ENCODE peak calls at places on chromosomes 5 and 9, in five cellular contexts. S, X, J, M and H are unnamed samples.

GRCh38 chr9:133656211-133657119 is 20.3 kb downstream of the DBH start:
- DNase-seq in S (no peak), M (no peak), J (no peak), X (no peak), H (no peak)

GRCh38 chr5:57175586-57175985 is 1.7 kb downstream of the GPBP1 start:
- DNase-seq in S (no peak), X (no peak), M (no peak), J (no peak), H (no peak)

GRCh38 chr5:155260798-155261197 is 247.2 kb downstream of the KIF4B start:
- DNase-seq in S (no peak), M (no peak), X (no peak), J (no peak), H (no peak)

GRCh38 chr9:69421908-69422801 is 97.1 kb downstream of the ENTREP1 start:
- DNase-seq in X (peak; percentile 46), J (peak; percentile 45), S (peak; percentile 70), M (peak; percentile 67), H (no peak)

GRCh38 chr5:132467292-132467984 is 23.1 kb downstream of the IRF1 start:
- DNase-seq in S (no peak), X (no peak), J (peak; percentile 27), M (no peak), H (no peak)

GRCh38 chr9:133752739-133753446 is 14.7 kb upstream of the SARDH start:
- DNase-seq in M (no peak), J (no peak), X (no peak), S (no peak), H (no peak)

GRCh38 chr5:108143581-108143980 is 238.3 kb downstream of the FBXL17 start:
- DNase-seq in M (no peak), J (no peak), X (peak; percentile 16), S (peak; percentile 60), H (peak; percentile 53)

GRCh38 chr9:15353892-15354291 is 46.9 kb upstream of the TTC39B start:
- DNase-seq in S (no peak), M (no peak), J (no peak), X (no peak), H (no peak)

GRCh38 chr5:60333103-60333502 is 366.9 kb downstream of the DEPDC1B start:
- DNase-seq in M (no peak), S (no peak), X (no peak), J (no peak), H (no peak)

GRCh38 chr5:6701500-6701899 is 11.7 kb upstream of the TENT4A start:
- DNase-seq in S (no peak), M (no peak), X (no peak), J (no peak), H (no peak)

GRCh38 chr5:149938791-149939358 is 5.7 kb downstream of the PDE6A start:
- DNase-seq in J (no peak), M (no peak), S (peak; percentile 92), X (no peak), H (peak; percentile 88)

GRCh38 chr5:136042665-136043121 is 13.9 kb downstream of the TGFBI start:
- DNase-seq in J (no peak), M (no peak), S (no peak), X (no peak), H (no peak)

GRCh38 chr5:127517480-127518318 is at the start of gene PRRC1:
- DNase-seq in X (peak; percentile 45), J (peak; percentile 90), M (peak; percentile 90), S (peak; percentile 83), H (no peak)

GRCh38 chr5:113989278-113989912 is 372.5 kb upstream of the KCNN2 start:
- DNase-seq in M (no peak), X (no peak), J (no peak), S (no peak), H (no peak)

GRCh38 chr9:78130004-78130403 is 98.4 kb upstream of the GNAQ start:
- DNase-seq in J (no peak), M (no peak), X (no peak), S (peak; percentile 63), H (no peak)

GRCh38 chr5:160959804-160960203 is 107.8 kb upstream of the ATP10B start:
- DNase-seq in S (no peak), X (no peak), J (no peak), M (no peak), H (peak; percentile 80)

GRCh38 chr5:36060516-36060885 is 6.2 kb downstream of the UGT3A2 start:
- DNase-seq in X (no peak), M (no peak), J (no peak), S (no peak), H (no peak)
- TF ChIP-seq CTCF in X (no peak), M (no peak), J (no peak), S (no peak), H (no peak)

GRCh38 chr9:73155389-73155788 is 3.7 kb downstream of the ANXA1 start:
- DNase-seq in M (no peak), J (no peak), X (no peak), S (no peak), H (no peak)
- H3K4me3 ChIP-seq in M (peak overlapping the region; percentile 65), J (no peak overlapping the region), X (peak overlapping the region; percentile 68), S (peak overlapping the region; percentile 69), H (no peak overlapping the region)

GRCh38 chr5:158614951-158615350 is 484.8 kb downstream of the EBF1 start:
- DNase-seq in X (no peak), M (no peak), J (no peak), S (no peak), H (no peak)
- TF ChIP-seq CTCF in X (no peak), M (no peak), J (no peak), S (no peak), H (no peak)

GRCh38 chr9:123339666-123340414 is 16.2 kb upstream of the CRB2 start:
- DNase-seq in S (no peak), M (no peak), J (no peak), X (no peak), H (no peak)
- H3K4me3 ChIP-seq in S (no peak overlapping the region), M (peak overlapping the region; percentile 49), J (no peak overlapping the region), X (no peak overlapping the region), H (no peak overlapping the region)

GRCh38 chr9:114261026-114261425 is 61.9 kb upstream of the ORM1 start:
- DNase-seq in J (no peak), S (no peak), X (no peak), M (no peak), H (no peak)

GRCh38 chr9:114261987-114262386 is 60.9 kb upstream of the ORM1 start:
- DNase-seq in J (no peak), S (no peak), M (peak; percentile 81), X (no peak), H (no peak)

GRCh38 chr9:114266969-114267368 is 55.9 kb upstream of the ORM1 start:
- DNase-seq in S (peak; percentile 59), X (peak; percentile 52), J (no peak), M (no peak), H (no peak)

GRCh38 chr9:114264806-114265550 is 57.9 kb upstream of the ORM1 start:
- DNase-seq in J (no peak), S (no peak), X (no peak), M (no peak), H (no peak)

DNA sequence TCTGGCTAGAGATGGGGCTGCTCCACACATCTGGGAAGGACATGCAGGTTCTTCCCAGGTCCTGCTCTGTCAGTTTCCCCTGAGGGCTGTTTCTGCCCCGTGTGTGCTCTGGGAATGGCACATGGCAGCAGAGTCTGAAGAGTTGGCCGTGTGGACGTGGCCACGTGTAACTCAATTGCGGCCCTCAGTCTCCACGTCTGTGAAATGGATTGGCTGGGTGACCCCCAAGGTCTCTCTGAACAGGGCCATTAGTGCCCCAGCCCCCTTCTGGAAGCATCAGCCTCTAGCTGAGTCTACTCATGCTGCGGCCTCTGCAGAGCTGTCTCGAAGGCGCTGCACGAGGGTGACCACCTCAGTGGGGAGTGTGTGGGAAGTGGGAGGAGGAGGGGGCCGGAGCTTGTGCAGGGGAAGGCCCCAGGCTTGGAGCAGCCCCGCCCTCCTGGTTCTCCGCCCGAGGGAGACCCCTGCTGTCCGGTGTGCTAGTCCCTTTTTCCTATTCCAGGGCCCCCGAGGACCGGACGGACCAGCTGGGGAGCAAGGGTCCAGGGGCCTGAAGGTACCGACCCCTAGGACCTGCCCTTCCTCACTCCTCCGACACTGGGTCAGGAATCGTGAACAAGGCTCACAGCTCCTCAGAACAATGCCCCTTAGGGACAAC is 58.9 kb upstream of the ORM1 start:
- DNase-seq in X (no peak), M (no peak), S (no peak), J (no peak), H (no peak)
- TF ChIP-seq CTCF in X (peak; percentile 2), M (no peak), S (no peak), J (no peak), H (peak; percentile 43)

GRCh38 chr5:142684508-142685031 is 1.3 kb downstream of the FGF1 start:
- DNase-seq in X (no peak), S (no peak), J (no peak), M (no peak), H (no peak)
- H3K4me3 ChIP-seq in X (no peak overlapping the region), S (no peak overlapping the region), J (no peak overlapping the region), M (no peak overlapping the region), H (no peak overlapping the region)

GRCh38 chr9:113505963-113506624 is 42.6 kb downstream of the RGS3 start:
- DNase-seq in M (no peak), S (no peak), X (no peak), J (no peak), H (no peak)

GRCh38 chr9:113511047-113511521 is 47.6 kb downstream of the RGS3 start:
- DNase-seq in M (no peak), S (no peak), X (no peak), J (peak; percentile 75), H (no peak)

GRCh38 chr9:113507256-113507655 is 43.7 kb downstream of the RGS3 start:
- DNase-seq in J (no peak), M (no peak), X (no peak), S (no peak), H (no peak)

GRCh38 chr9:113509463-113509862 is 45.9 kb downstream of the RGS3 start:
- DNase-seq in X (peak; percentile 16), J (no peak), S (peak; percentile 49), M (no peak), H (no peak)

GRCh38 chr9:113508111-113508749 is 44.7 kb downstream of the RGS3 start:
- DNase-seq in X (no peak), S (peak; percentile 25), M (no peak), J (peak; percentile 67), H (no peak)
- TF ChIP-seq CTCF in X (no peak), S (peak; percentile 4), M (no peak), J (no peak), H (peak; percentile 29)

GRCh38 chr5:51398875-51399635 is 15.8 kb downstream of the ISL1 start:
- DNase-seq in J (no peak), X (no peak), S (no peak), M (no peak), H (no peak)
- H3K4me3 ChIP-seq in J (no peak overlapping the region), X (no peak overlapping the region), S (no peak overlapping the region), M (no peak overlapping the region), H (no peak overlapping the region)

GRCh38 chr5:11289733-11290132 is 528.7 kb upstream of the DAP start:
- DNase-seq in M (no peak), X (no peak), J (no peak), S (no peak), H (no peak)
- TF ChIP-seq CTCF in M (no peak), X (no peak), J (no peak), S (no peak), H (no peak)